ENCODE peak calls at places on chromosome 6, in ten cellular contexts. One of them, this sample, is unnamed.

GRCh38 chr6:137309078-137309762 is 90.0 kb upstream of the IFNGR1 start:
- DNase-seq in endothelial cell: no peak
- DNase-seq in HL-60: peak; percentile 93
- DNase-seq in AG10803: peak; percentile 61
- DNase-seq in progenitor cell of endocrine pancreas: no peak
- DNase-seq in PC-9: peak; percentile 90
- DNase-seq in GM12865: peak; percentile 10
- DNase-seq in CD4-positive, alpha-beta T cell: peak; percentile 9
- DNase-seq in Caco-2: no peak
- DNase-seq in pancreas: peak; percentile 87
- DNase-seq in this sample: no peak

GRCh38 chr6:38404355-38404754 is 235.4 kb downstream of the BTBD9 start:
- DNase-seq in endothelial cell: no peak
- DNase-seq in HL-60: no peak
- DNase-seq in AG10803: peak; percentile 15
- DNase-seq in progenitor cell of endocrine pancreas: no peak
- DNase-seq in PC-9: no peak
- DNase-seq in GM12865: peak; percentile 63
- DNase-seq in CD4-positive, alpha-beta T cell: no peak
- DNase-seq in Caco-2: no peak
- DNase-seq in pancreas: no peak
- DNase-seq in this sample: no peak

GRCh38 chr6:29924731-29925130 is 17.6 kb upstream of the HLA-A start:
- DNase-seq in endothelial cell: no peak
- DNase-seq in HL-60: no peak
- DNase-seq in AG10803: no peak
- DNase-seq in progenitor cell of endocrine pancreas: no peak
- DNase-seq in PC-9: no peak
- DNase-seq in GM12865: no peak
- DNase-seq in CD4-positive, alpha-beta T cell: no peak
- DNase-seq in Caco-2: no peak
- DNase-seq in pancreas: no peak
- DNase-seq in this sample: no peak

GRCh38 chr6:146191166-146191565 is 162.3 kb downstream of the GRM1 start:
- DNase-seq in endothelial cell: no peak
- DNase-seq in HL-60: no peak
- DNase-seq in AG10803: no peak
- DNase-seq in progenitor cell of endocrine pancreas: no peak
- DNase-seq in PC-9: no peak
- DNase-seq in GM12865: no peak
- DNase-seq in CD4-positive, alpha-beta T cell: no peak
- DNase-seq in Caco-2: no peak
- DNase-seq in pancreas: no peak
- DNase-seq in this sample: no peak

GRCh38 chr6:124963416-124964083 is 1.3 kb downstream of the RNF217 start:
- DNase-seq in endothelial cell: no peak
- DNase-seq in HL-60: no peak
- DNase-seq in AG10803: peak; percentile 64
- DNase-seq in progenitor cell of endocrine pancreas: no peak
- DNase-seq in PC-9: peak; percentile 63
- DNase-seq in GM12865: no peak
- DNase-seq in CD4-positive, alpha-beta T cell: no peak
- DNase-seq in Caco-2: no peak
- DNase-seq in pancreas: no peak
- DNase-seq in this sample: no peak

GRCh38 chr6:331622-332521 is 39.6 kb downstream of the DUSP22 start:
- DNase-seq in endothelial cell: no peak
- DNase-seq in HL-60: no peak
- DNase-seq in AG10803: no peak
- DNase-seq in progenitor cell of endocrine pancreas: no peak
- DNase-seq in PC-9: no peak
- DNase-seq in GM12865: peak; percentile 91
- DNase-seq in CD4-positive, alpha-beta T cell: no peak
- DNase-seq in Caco-2: no peak
- DNase-seq in pancreas: no peak
- DNase-seq in this sample: no peak

GRCh38 chr6:129567374-129567773 is 142.6 kb downstream of the ARHGAP18 start:
- DNase-seq in endothelial cell: peak; percentile 53
- DNase-seq in HL-60: peak; percentile 6
- DNase-seq in AG10803: peak; percentile 10
- DNase-seq in progenitor cell of endocrine pancreas: no peak
- DNase-seq in PC-9: no peak
- DNase-seq in GM12865: peak; percentile 24
- DNase-seq in CD4-positive, alpha-beta T cell: no peak
- DNase-seq in Caco-2: peak; percentile 21
- DNase-seq in pancreas: no peak
- DNase-seq in this sample: no peak

GRCh38 chr6:161169690-161170089 is 104.2 kb downstream of the AGPAT4 start:
- DNase-seq in endothelial cell: no peak
- DNase-seq in HL-60: no peak
- DNase-seq in AG10803: peak; percentile 69
- DNase-seq in progenitor cell of endocrine pancreas: no peak
- DNase-seq in PC-9: no peak
- DNase-seq in GM12865: no peak
- DNase-seq in CD4-positive, alpha-beta T cell: no peak
- DNase-seq in Caco-2: no peak
- DNase-seq in pancreas: no peak
- DNase-seq in this sample: peak; percentile 63

GRCh38 chr6:16802071-16802470 is 40.8 kb upstream of the ATXN1 start:
- DNase-seq in endothelial cell: no peak
- DNase-seq in HL-60: peak; percentile 26
- DNase-seq in AG10803: peak; percentile 95
- DNase-seq in progenitor cell of endocrine pancreas: no peak
- DNase-seq in PC-9: no peak
- DNase-seq in GM12865: no peak
- DNase-seq in CD4-positive, alpha-beta T cell: no peak
- DNase-seq in Caco-2: no peak
- DNase-seq in pancreas: no peak
- DNase-seq in this sample: peak; percentile 73

GRCh38 chr6:142300758-142301251 is 1.0 kb upstream of the ADGRG6 start:
- DNase-seq in endothelial cell: no peak
- DNase-seq in HL-60: no peak
- DNase-seq in AG10803: peak; percentile 44
- DNase-seq in progenitor cell of endocrine pancreas: no peak
- DNase-seq in PC-9: peak; percentile 88
- DNase-seq in GM12865: no peak
- DNase-seq in CD4-positive, alpha-beta T cell: no peak
- DNase-seq in Caco-2: no peak
- DNase-seq in pancreas: peak; percentile 37
- DNase-seq in this sample: no peak

GRCh38 chr6:168119539-168119938 is 40.5 kb upstream of the FRMD1 start:
- DNase-seq in endothelial cell: no peak
- DNase-seq in HL-60: no peak
- DNase-seq in AG10803: no peak
- DNase-seq in progenitor cell of endocrine pancreas: no peak
- DNase-seq in PC-9: no peak
- DNase-seq in GM12865: no peak
- DNase-seq in CD4-positive, alpha-beta T cell: no peak
- DNase-seq in Caco-2: no peak
- DNase-seq in pancreas: no peak
- DNase-seq in this sample: no peak

GRCh38 chr6:168118935-168119334 is 39.9 kb upstream of the FRMD1 start:
- DNase-seq in endothelial cell: no peak
- DNase-seq in HL-60: no peak
- DNase-seq in AG10803: no peak
- DNase-seq in progenitor cell of endocrine pancreas: no peak
- DNase-seq in PC-9: no peak
- DNase-seq in GM12865: no peak
- DNase-seq in CD4-positive, alpha-beta T cell: no peak
- DNase-seq in Caco-2: no peak
- DNase-seq in pancreas: peak; percentile 3
- DNase-seq in this sample: no peak

GRCh38 chr6:168116446-168116974 is 37.5 kb upstream of the FRMD1 start:
- DNase-seq in endothelial cell: no peak
- DNase-seq in HL-60: no peak
- DNase-seq in AG10803: no peak
- DNase-seq in progenitor cell of endocrine pancreas: no peak
- DNase-seq in PC-9: no peak
- DNase-seq in GM12865: no peak
- DNase-seq in CD4-positive, alpha-beta T cell: no peak
- DNase-seq in Caco-2: no peak
- DNase-seq in pancreas: no peak
- DNase-seq in this sample: no peak

GRCh38 chr6:168116975-168117899 is 38.2 kb upstream of the FRMD1 start:
- DNase-seq in endothelial cell: no peak
- DNase-seq in HL-60: no peak
- DNase-seq in AG10803: no peak
- DNase-seq in progenitor cell of endocrine pancreas: no peak
- DNase-seq in PC-9: no peak
- DNase-seq in GM12865: no peak
- DNase-seq in CD4-positive, alpha-beta T cell: no peak
- DNase-seq in Caco-2: no peak
- DNase-seq in pancreas: peak; percentile 7
- DNase-seq in this sample: no peak

DNA sequence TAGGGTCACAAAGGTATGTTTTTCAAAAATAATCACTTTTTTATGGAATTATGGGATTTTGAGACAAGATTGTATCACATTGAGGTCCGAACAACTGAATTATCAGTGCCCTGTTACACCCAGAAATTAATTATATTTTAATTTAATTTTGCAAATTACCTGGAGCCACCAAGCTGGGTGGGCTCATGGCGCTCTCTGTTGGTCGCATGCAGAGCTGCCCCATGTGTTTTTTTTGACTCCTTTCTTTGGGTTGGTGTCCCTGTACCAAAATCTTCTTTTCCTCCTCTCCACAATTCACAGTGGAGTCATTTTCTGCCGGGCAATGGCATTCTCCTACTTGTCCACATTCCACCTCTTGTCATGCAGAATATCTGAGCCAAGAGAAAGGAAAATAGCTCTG is 38.9 kb upstream of the FRMD1 start:
- DNase-seq in endothelial cell: no peak
- DNase-seq in HL-60: no peak
- DNase-seq in AG10803: no peak
- DNase-seq in progenitor cell of endocrine pancreas: no peak
- DNase-seq in PC-9: no peak
- DNase-seq in GM12865: no peak
- DNase-seq in CD4-positive, alpha-beta T cell: no peak
- DNase-seq in Caco-2: no peak
- DNase-seq in pancreas: peak; percentile 4
- DNase-seq in this sample: no peak
- TF ChIP-seq CTCF in endothelial cell: peak; percentile 31
- TF ChIP-seq CTCF in HL-60: no peak
- TF ChIP-seq CTCF in AG10803: peak; percentile 33
- TF ChIP-seq CTCF in progenitor cell of endocrine pancreas: peak; percentile 59
- TF ChIP-seq CTCF in PC-9: peak; percentile 47
- TF ChIP-seq CTCF in GM12865: no peak
- TF ChIP-seq CTCF in CD4-positive, alpha-beta T cell: no peak
- TF ChIP-seq CTCF in Caco-2: no peak
- TF ChIP-seq CTCF in pancreas: no peak
- TF ChIP-seq CTCF in this sample: peak; percentile 18

DNA sequence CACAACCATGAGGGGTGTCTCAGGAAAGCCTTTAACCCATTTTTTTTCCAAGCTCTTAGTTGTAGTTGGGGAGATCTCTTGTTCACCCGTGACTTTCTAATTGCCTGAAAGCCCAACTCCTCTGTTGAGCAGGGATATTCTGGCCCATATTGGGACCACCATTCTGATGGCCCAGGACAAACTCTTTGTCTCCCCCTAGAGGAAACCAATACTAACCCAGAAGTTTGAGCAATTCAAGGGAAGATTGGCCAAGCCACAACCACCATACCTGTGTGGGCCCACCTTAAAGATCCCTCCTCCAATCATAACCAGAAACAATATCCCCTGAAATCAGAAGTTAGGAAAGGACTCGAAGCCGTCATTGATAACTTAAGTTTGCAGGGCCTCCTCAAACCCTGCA is 132.6 kb downstream of the THBS2 start:
- DNase-seq in endothelial cell: no peak
- DNase-seq in HL-60: no peak
- DNase-seq in AG10803: no peak
- DNase-seq in progenitor cell of endocrine pancreas: no peak
- DNase-seq in PC-9: no peak
- DNase-seq in GM12865: no peak
- DNase-seq in CD4-positive, alpha-beta T cell: no peak
- DNase-seq in Caco-2: no peak
- DNase-seq in pancreas: no peak
- DNase-seq in this sample: no peak
- TF ChIP-seq CTCF in endothelial cell: peak; percentile 17
- TF ChIP-seq CTCF in HL-60: no peak
- TF ChIP-seq CTCF in AG10803: no peak
- TF ChIP-seq CTCF in progenitor cell of endocrine pancreas: no peak
- TF ChIP-seq CTCF in PC-9: no peak
- TF ChIP-seq CTCF in GM12865: no peak
- TF ChIP-seq CTCF in CD4-positive, alpha-beta T cell: no peak
- TF ChIP-seq CTCF in Caco-2: no peak
- TF ChIP-seq CTCF in pancreas: no peak
- TF ChIP-seq CTCF in this sample: no peak

GRCh38 chr6:119077643-119078448 is 618 bp downstream of the FAM184A start:
- DNase-seq in endothelial cell: peak; percentile 41
- DNase-seq in HL-60: no peak
- DNase-seq in AG10803: peak; percentile 2
- DNase-seq in progenitor cell of endocrine pancreas: peak; percentile 63
- DNase-seq in PC-9: peak; percentile 84
- DNase-seq in GM12865: peak; percentile 31
- DNase-seq in CD4-positive, alpha-beta T cell: peak; percentile 46
- DNase-seq in Caco-2: peak; percentile 77
- DNase-seq in pancreas: peak; percentile 50
- DNase-seq in this sample: no peak
- TF ChIP-seq CTCF in endothelial cell: no peak
- TF ChIP-seq CTCF in HL-60: no peak
- TF ChIP-seq CTCF in AG10803: no peak
- TF ChIP-seq CTCF in progenitor cell of endocrine pancreas: peak; percentile 68
- TF ChIP-seq CTCF in PC-9: peak; percentile 44
- TF ChIP-seq CTCF in GM12865: peak; percentile 18
- TF ChIP-seq CTCF in CD4-positive, alpha-beta T cell: peak; percentile 32
- TF ChIP-seq CTCF in Caco-2: peak; percentile 57
- TF ChIP-seq CTCF in pancreas: no peak
- TF ChIP-seq CTCF in this sample: no peak

DNA sequence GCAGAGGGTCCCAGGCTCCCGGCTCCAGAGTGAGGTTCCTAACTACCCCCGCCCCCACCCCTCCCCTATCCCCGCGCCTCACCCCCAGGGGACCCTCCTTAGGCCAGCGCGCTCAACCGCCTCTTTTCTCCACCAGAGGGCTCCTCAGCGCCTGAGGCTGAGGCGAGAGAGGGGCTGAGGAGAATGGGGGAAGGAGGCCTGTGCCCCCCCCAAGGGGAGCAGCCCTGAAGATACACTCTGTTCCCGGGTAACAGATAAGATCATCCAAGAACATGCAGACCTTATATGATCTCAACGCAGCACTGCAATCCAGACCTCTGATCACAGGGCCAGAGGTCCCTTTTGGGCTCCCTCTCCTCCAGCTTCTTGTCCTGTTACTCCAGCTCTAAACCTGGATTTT is 43.3 kb upstream of the MRPS10 start:
- DNase-seq in endothelial cell: peak; percentile 61
- DNase-seq in HL-60: peak; percentile 8
- DNase-seq in AG10803: no peak
- DNase-seq in progenitor cell of endocrine pancreas: peak; percentile 26
- DNase-seq in PC-9: no peak
- DNase-seq in GM12865: peak; percentile 33
- DNase-seq in CD4-positive, alpha-beta T cell: peak; percentile 30
- DNase-seq in Caco-2: peak; percentile 38
- DNase-seq in pancreas: no peak
- DNase-seq in this sample: no peak
- TF ChIP-seq CTCF in endothelial cell: peak; percentile 42
- TF ChIP-seq CTCF in HL-60: no peak
- TF ChIP-seq CTCF in AG10803: peak; percentile 46
- TF ChIP-seq CTCF in progenitor cell of endocrine pancreas: peak; percentile 62
- TF ChIP-seq CTCF in PC-9: peak; percentile 65
- TF ChIP-seq CTCF in GM12865: peak; percentile 47
- TF ChIP-seq CTCF in CD4-positive, alpha-beta T cell: peak; percentile 56
- TF ChIP-seq CTCF in Caco-2: peak; percentile 32
- TF ChIP-seq CTCF in pancreas: no peak
- TF ChIP-seq CTCF in this sample: peak; percentile 46

GRCh38 chr6:117404548-117404947 is 21.2 kb downstream of the ROS1 start:
- DNase-seq in endothelial cell: no peak
- DNase-seq in HL-60: no peak
- DNase-seq in AG10803: peak; percentile 11
- DNase-seq in progenitor cell of endocrine pancreas: no peak
- DNase-seq in PC-9: no peak
- DNase-seq in GM12865: no peak
- DNase-seq in CD4-positive, alpha-beta T cell: no peak
- DNase-seq in Caco-2: no peak
- DNase-seq in pancreas: no peak
- DNase-seq in this sample: no peak
- TF ChIP-seq CTCF in endothelial cell: no peak
- TF ChIP-seq CTCF in HL-60: no peak
- TF ChIP-seq CTCF in AG10803: peak; percentile 56
- TF ChIP-seq CTCF in progenitor cell of endocrine pancreas: no peak
- TF ChIP-seq CTCF in PC-9: peak; percentile 60
- TF ChIP-seq CTCF in GM12865: peak; percentile 9
- TF ChIP-seq CTCF in CD4-positive, alpha-beta T cell: no peak
- TF ChIP-seq CTCF in Caco-2: no peak
- TF ChIP-seq CTCF in pancreas: no peak
- TF ChIP-seq CTCF in this sample: peak; percentile 58